ENCODE peak calls at places on chromosome 18, in eight cellular contexts. B is PC-9, R is heart right ventricle, X is colonic mucosa, D is right atrium auricular region, Q is cardiac muscle cell, N is Peyer's patch, M is hepatocyte. I is an unnamed sample.

GRCh38 chr18:79470547-79470946 is 74.8 kb downstream of the NFATC1 start:
- DNase-seq in M (no peak), N (no peak), B (no peak), Q (no peak), R (no peak), D (no peak), X (no peak), I (no peak)

GRCh38 chr18:79399275-79400081 is 3.7 kb downstream of the NFATC1 start:
- DNase-seq in R (no peak), Q (no peak), X (no peak), D (no peak), M (no peak), N (peak; percentile 53), B (no peak), I (peak; percentile 41)

GRCh38 chr18:76213996-76214395 is 281.0 kb downstream of the ZNF516 start:
- DNase-seq in B (no peak), R (no peak), N (no peak), Q (no peak), M (no peak), X (no peak), D (no peak), I (no peak)

GRCh38 chr18:7617738-7618422 is 50.8 kb downstream of the PTPRM start:
- DNase-seq in R (peak; percentile 67), M (peak; percentile 37), X (peak; percentile 32), D (no peak), N (no peak), Q (peak; percentile 86), B (no peak), I (no peak)

GRCh38 chr18:31633416-31634330 is 42.0 kb downstream of the TTR start:
- DNase-seq in M (no peak), D (no peak), B (no peak), R (no peak), Q (no peak), N (no peak), X (no peak), I (no peak)

GRCh38 chr18:48460929-48461583 is 51.9 kb upstream of the ZBTB7C start:
- DNase-seq in R (no peak), D (no peak), N (no peak), X (no peak), B (no peak), M (peak; percentile 39), Q (peak; percentile 71), I (no peak)

GRCh38 chr18:78635093-78635800 is 344.4 kb upstream of the SALL3 start:
- DNase-seq in M (no peak), Q (no peak), B (no peak), D (no peak), X (no peak), R (no peak), N (no peak), I (no peak)

GRCh38 chr18:57846258-57846657 is 43.1 kb upstream of the ATP8B1 start:
- DNase-seq in X (no peak), B (peak; percentile 56), N (no peak), M (peak; percentile 64), Q (peak; percentile 90), D (no peak), R (peak; percentile 16), I (no peak)

GRCh38 chr18:9539283-9539682 is 64.0 kb downstream of the RALBP1 start:
- DNase-seq in B (no peak), N (no peak), D (no peak), R (no peak), X (no peak), Q (no peak), M (no peak), I (no peak)

GRCh38 chr18:59267511-59268126 is 5.6 kb downstream of the RAX start:
- DNase-seq in X (no peak), M (no peak), Q (peak; percentile 18), N (no peak), R (no peak), D (no peak), B (no peak), I (no peak)

GRCh38 chr18:48934400-48934707 is 16.4 kb downstream of the SMAD7 start:
- DNase-seq in D (no peak), M (no peak), B (no peak), X (no peak), Q (no peak), R (peak; percentile 20), N (no peak), I (no peak)

GRCh38 chr18:30545393-30545792 is 497.1 kb downstream of the DSC3 start:
- DNase-seq in D (no peak), M (no peak), Q (no peak), B (no peak), X (no peak), R (no peak), N (no peak), I (no peak)

GRCh38 chr18:45167109-45167551 is 448.1 kb upstream of the SLC14A2 start:
- DNase-seq in B (no peak), M (peak; percentile 12), X (no peak), D (no peak), R (no peak), Q (no peak), N (no peak), I (no peak)

DNA sequence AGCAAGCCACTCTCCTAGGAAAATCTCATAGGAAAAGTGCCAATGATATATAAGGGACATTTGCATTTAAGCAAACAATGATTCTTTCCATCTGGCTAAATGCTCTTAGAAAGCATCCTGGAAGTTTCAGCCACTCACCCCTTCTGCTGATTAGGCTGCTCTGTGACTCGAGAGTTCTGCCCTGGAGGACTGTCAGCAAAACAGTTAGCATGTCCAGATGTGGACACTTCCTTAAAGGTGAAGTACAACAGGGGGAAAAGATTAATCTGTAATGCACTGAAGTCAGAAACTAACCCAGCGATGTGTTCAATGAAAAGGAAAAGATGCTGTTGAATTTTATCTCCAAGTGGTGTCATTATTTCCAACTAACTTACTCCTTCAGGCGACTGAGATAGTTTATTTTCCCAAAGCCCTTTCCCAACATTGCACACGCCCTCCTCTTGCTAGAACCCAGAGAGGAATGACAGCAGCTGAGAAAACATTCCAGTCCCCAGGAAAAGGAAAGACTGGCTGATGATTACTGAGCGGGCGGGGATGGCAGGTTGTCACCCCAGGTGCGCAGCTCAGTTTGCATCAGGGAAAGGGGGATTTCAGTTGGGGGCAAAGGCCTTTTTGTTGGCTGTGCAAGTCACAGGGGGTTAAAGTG is 214.0 kb downstream of the SS18 start:
- DNase-seq in N (no peak), X (peak; percentile 37), R (no peak), M (no peak), Q (no peak), B (no peak), D (no peak), I (no peak)
- H3K27me3 ChIP-seq in N (no peaks in the 10 kb centered on the region), X (no peaks in the 10 kb centered on the region), R (peaks cover 5% of the 10 kb centered on the region), M (peaks cover 23% of the 10 kb centered on the region), Q (no peaks in the 10 kb centered on the region), B (peaks cover 14% of the 10 kb centered on the region), D (no peaks in the 10 kb centered on the region), I (no peaks in the 10 kb centered on the region)

GRCh38 chr18:75208055-75208835 is 694 bp downstream of the PTGR3 start:
- DNase-seq in D (no peak), N (peak; percentile 74), B (peak; percentile 39), R (peak; percentile 58), Q (peak; percentile 67), M (peak; percentile 71), X (peak; percentile 75), I (peak; percentile 7)

GRCh38 chr18:75207298-75208054 is 1.5 kb downstream of the PTGR3 start:
- DNase-seq in N (no peak), R (no peak), B (no peak), Q (no peak), X (no peak), M (no peak), D (no peak), I (peak; percentile 16)

GRCh38 chr18:75205760-75206109 is 3.2 kb downstream of the PTGR3 start:
- DNase-seq in Q (no peak), B (no peak), M (peak; percentile 33), R (no peak), X (no peak), D (no peak), N (no peak), I (no peak)

GRCh38 chr18:75204978-75205759 is 3.8 kb downstream of the PTGR3 start:
- DNase-seq in N (no peak), B (no peak), R (no peak), D (no peak), M (no peak), Q (no peak), X (no peak), I (no peak)

DNA sequence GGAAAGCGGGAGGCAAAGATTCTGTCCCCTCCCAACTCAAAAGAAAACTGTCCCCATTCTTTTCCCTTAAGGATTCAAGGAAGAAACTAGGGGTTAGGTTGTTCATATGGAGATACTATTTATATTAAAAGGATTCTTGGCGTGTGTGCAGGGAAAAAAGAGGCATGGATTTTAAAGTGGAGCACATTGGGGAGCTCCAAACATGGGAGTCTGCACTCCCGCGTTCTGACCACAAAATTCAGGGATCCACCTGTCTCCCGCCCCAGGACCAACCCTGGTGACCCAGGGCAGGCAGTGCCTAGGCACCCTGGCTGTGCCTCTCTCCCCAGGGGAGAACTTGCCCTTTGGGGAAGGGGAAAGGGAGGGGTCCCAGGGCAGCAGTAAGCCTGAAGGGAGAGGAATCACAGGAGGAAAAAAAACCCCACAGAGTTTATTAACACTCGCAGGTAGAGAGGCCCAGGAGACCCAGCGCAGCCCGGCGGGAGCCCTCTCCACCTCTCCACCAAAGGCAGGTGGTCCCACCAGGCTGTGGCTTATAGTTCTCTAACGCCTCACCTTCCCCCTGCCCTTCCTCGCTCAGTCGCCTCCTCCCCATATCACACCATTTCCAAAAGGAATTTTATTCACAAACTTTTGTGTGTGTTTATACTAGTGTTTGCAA is 2.2 kb downstream of the PTGR3 start:
- DNase-seq in D (no peak), M (no peak), R (no peak), Q (no peak), N (no peak), X (no peak), B (no peak), I (no peak)
- H3K27ac ChIP-seq in D (peak overlapping the region; percentile 98), M (peak overlapping the region; percentile 99), R (peak overlapping the region; percentile 20), Q (no peak overlapping the region), N (no peak overlapping the region), X (peak overlapping the region; percentile 99), B (no peak overlapping the region), I (peak overlapping the region; percentile 78)

DNA sequence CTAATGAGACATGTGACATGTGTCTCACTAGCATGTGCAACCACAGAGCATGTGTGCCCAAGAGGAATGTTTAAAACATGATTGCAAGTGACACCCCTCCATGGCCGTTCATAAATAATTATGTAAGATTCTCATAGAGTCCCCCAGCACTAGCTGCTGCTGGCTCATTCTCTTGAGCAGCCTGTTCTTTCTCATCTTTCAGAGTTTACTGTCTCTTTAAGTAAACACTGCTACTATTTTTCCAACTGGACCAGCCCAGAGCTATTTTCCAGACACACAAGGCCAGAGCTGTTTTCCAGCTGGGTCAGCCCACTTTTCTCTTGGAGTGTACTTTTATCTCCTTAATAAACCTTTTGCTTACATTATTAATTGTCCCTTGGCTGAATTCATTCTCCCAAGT is 326.8 kb upstream of the DLGAP1 start:
- DNase-seq in M (peak; percentile 8), X (no peak), R (no peak), N (no peak), Q (no peak), B (no peak), D (no peak), I (no peak)
- H3K9me3 ChIP-seq in M (no peaks in the 10 kb centered on the region), X (no peaks in the 10 kb centered on the region), R (no peaks in the 10 kb centered on the region), N (no peaks in the 10 kb centered on the region), Q (no peaks in the 10 kb centered on the region), B (no peaks in the 10 kb centered on the region), D (no peaks in the 10 kb centered on the region), I (no peaks in the 10 kb centered on the region)

DNA sequence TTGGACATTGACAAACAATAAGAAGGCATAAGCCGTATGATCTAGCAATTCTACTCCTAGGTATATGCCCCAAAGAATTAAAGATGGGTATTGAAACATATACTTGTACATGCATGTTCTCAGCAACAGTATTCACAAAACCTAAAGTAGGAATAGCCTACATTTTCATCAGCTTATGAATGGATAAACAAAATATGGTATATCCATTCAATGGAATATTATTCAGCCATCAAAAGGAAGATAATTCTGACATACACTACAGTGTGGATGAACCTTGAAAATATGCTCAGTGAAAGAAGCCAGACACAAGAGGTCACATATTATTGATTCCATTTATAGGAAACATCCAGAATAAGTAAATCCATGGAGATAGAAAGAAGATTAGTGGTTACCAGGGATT is 56.0 kb downstream of the CELF4 start:
- DNase-seq in X (no peak), N (no peak), M (no peak), Q (no peak), B (no peak), R (no peak), D (no peak), I (no peak)
- H3K27me3 ChIP-seq in X (no peaks in the 10 kb centered on the region), N (no peaks in the 10 kb centered on the region), M (peaks cover 13% of the 10 kb centered on the region), Q (no peaks in the 10 kb centered on the region), B (peaks cover 13% of the 10 kb centered on the region), R (peaks cover 10% of the 10 kb centered on the region), D (no peaks in the 10 kb centered on the region), I (no peaks in the 10 kb centered on the region)

I was measured in CD4-positive, CD25-positive, alpha-beta regulatory T cell.